ENCODE peak calls at places on chromosomes 2 and 18, in seven cellular contexts. O, H, D, V, W, B and S are unnamed samples.

GRCh38 chr18:55415258-55415871 is 172.6 kb downstream of the TCF4 start:
- DNase-seq in H (peak), O (peak), B (peak), W (peak), V (peak), D (peak), S (peak)

GRCh38 chr18:2914844-2915243 is 68.0 kb downstream of the EMILIN2 start:
- DNase-seq in V (no peak), W (no peak), H (no peak), D (no peak), O (no peak), B (no peak), S (no peak)

GRCh38 chr2:118529931-118530330 is 317.5 kb downstream of the EN1 start:
- DNase-seq in W (no peak), D (no peak), B (no peak), V (peak), H (no peak), O (no peak), S (no peak)

GRCh38 chr2:185239491-185239890 is 499.1 kb upstream of the FSIP2 start:
- DNase-seq in W (no peak), D (no peak), B (no peak), V (no peak), O (no peak), H (no peak), S (no peak)

GRCh38 chr2:100731535-100731981 is 88.4 kb upstream of the NPAS2 start:
- DNase-seq in W (no peak), D (peak), B (no peak), H (no peak), O (no peak), V (no peak), S (peak)

GRCh38 chr2:31980674-31981356 is 30.0 kb downstream of the MEMO1 start:
- DNase-seq in H (no peak), D (peak), B (no peak), O (peak), W (no peak), V (peak), S (peak)

GRCh38 chr2:36477744-36478143 is 120.2 kb downstream of the FEZ2 start:
- DNase-seq in B (no peak), H (no peak), W (no peak), V (no peak), D (no peak), O (no peak), S (no peak)

GRCh38 chr2:237218756-237219155 is 133.1 kb downstream of the COPS8 start:
- DNase-seq in V (no peak), W (no peak), D (no peak), H (no peak), B (no peak), O (no peak), S (no peak)